ENCODE peak calls at places on chromosome 13, in four cellular contexts. R, M, C and T are unnamed samples.

GRCh38 chr13:105762096-105762495 is 773.4 kb downstream of the EFNB2 start:
- ATAC-seq in R (no peak), M (no peak), C (no peak), T (no peak)

GRCh38 chr13:23902975-23903905 is 5.9 kb upstream of the C1QTNF9B start:
- ATAC-seq in R (peak), M (peak), C (no peak), T (no peak)

GRCh38 chr13:94303644-94304174 is 175.8 kb downstream of the DCT start:
- ATAC-seq in R (no peak), M (no peak), C (no peak), T (no peak)

GRCh38 chr13:43963726-43964125 is 84.0 kb downstream of the LACC1 start:
- ATAC-seq in R (peak), M (no peak), C (no peak), T (no peak)

GRCh38 chr13:112752711-112753541 is 63.1 kb downstream of the ATP11A start:
- ATAC-seq in R (peak), M (peak), C (peak), T (no peak)

GRCh38 chr13:43766766-43767165 is 20.0 kb downstream of the ENOX1 start:
- ATAC-seq in R (peak), M (peak), C (no peak), T (peak)

GRCh38 chr13:30456290-30456689 is 9.4 kb downstream of the HMGB1 start:
- ATAC-seq in R (no peak), M (no peak), C (no peak), T (peak)

GRCh38 chr13:113646921-113647340 is 11.1 kb downstream of the ATP4B start:
- ATAC-seq in R (peak), M (peak), C (peak), T (peak)

GRCh38 chr13:73730014-73730413 is 404.2 kb downstream of the KLF12 start:
- ATAC-seq in R (no peak), M (no peak), C (no peak), T (no peak)

GRCh38 chr13:111363591-111363990 is 43.1 kb downstream of the TEX29 start:
- ATAC-seq in R (no peak), M (no peak), C (no peak), T (no peak)

GRCh38 chr13:42418184-42418583 is 146.2 kb downstream of the AKAP11 start:
- ATAC-seq in R (no peak), M (no peak), C (no peak), T (no peak)

GRCh38 chr13:28402057-28402381 is 92.9 kb downstream of the FLT1 start:
- ATAC-seq in R (no peak), M (no peak), C (no peak), T (no peak)

GRCh38 chr13:108508263-108508662 is 121.1 kb upstream of the MYO16 start:
- ATAC-seq in R (no peak), M (no peak), C (no peak), T (no peak)
- TF ChIP-seq CTCF in R (peak), M (peak), C (no peak), T (no peak)

GRCh38 chr13:58795715-58796114 is 1164.2 kb downstream of the PCDH17 start:
- ATAC-seq in R (no peak), M (no peak), C (no peak), T (no peak)

DNA sequence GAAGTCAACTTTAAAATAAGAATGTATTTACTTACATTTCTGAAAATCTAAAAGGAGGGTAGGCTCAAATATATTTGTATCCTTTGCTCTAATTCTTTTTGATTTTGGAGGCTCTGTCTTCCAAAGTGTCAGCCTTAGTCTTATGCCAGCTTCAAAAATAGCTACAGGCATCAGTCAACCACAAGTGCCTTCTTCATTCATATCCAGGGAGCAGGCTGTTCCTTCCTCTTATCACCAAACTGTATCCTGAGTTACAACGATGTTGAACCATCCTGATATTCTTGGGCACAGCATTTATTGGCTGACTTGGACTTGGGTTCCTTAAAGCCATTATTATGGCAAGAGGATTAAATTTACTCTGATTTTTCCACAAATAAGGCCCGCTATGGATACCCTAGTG is 1161.3 kb downstream of the PCDH17 start:
- ATAC-seq in R (peak), M (no peak), C (no peak), T (no peak)
- TF ChIP-seq CTCF in R (no peak), M (no peak), C (no peak), T (no peak)

GRCh38 chr13:27379694-27380596 is 44.5 kb upstream of the GTF3A start:
- ATAC-seq in R (peak), M (peak), C (peak), T (no peak)

GRCh38 chr13:27381601-27382000 is 42.8 kb upstream of the GTF3A start:
- ATAC-seq in R (no peak), M (no peak), C (no peak), T (no peak)

GRCh38 chr13:27379126-27379525 is 45.3 kb upstream of the GTF3A start:
- ATAC-seq in R (no peak), M (no peak), C (no peak), T (no peak)

GRCh38 chr13:27384285-27384684 is 40.1 kb upstream of the GTF3A start:
- ATAC-seq in R (no peak), M (no peak), C (no peak), T (no peak)

GRCh38 chr13:27383104-27383921 is 41.1 kb upstream of the GTF3A start:
- ATAC-seq in R (no peak), M (no peak), C (no peak), T (no peak)
- TF ChIP-seq CTCF in R (no peak), M (no peak), C (no peak), T (no peak)

GRCh38 chr13:51814825-51815650 is 11.1 kb upstream of the DHRS12 start:
- ATAC-seq in R (peak), M (peak), C (peak), T (peak)
- TF ChIP-seq CTCF in R (peak), M (peak), C (peak), T (peak)

GRCh38 chr13:50267917-50268316 is 252.7 kb downstream of the KCNRG start:
- ATAC-seq in R (no peak), M (peak), C (no peak), T (no peak)

GRCh38 chr13:50274181-50274580 is 258.9 kb downstream of the KCNRG start:
- ATAC-seq in R (no peak), M (no peak), C (no peak), T (no peak)

GRCh38 chr13:50268500-50268899 is 253.3 kb downstream of the KCNRG start:
- ATAC-seq in R (no peak), M (no peak), C (no peak), T (no peak)
- TF ChIP-seq CTCF in R (no peak), M (no peak), C (no peak), T (peak)

GRCh38 chr13:36359301-36359950 is 13.2 kb upstream of the SPART start:
- ATAC-seq in R (no peak), M (no peak), C (no peak), T (no peak)
- TF ChIP-seq CTCF in R (no peak), M (no peak), C (no peak), T (no peak)

GRCh38 chr13:20506676-20507075 is 19.0 kb downstream of the CRYL1 start:
- ATAC-seq in R (no peak), M (no peak), C (no peak), T (no peak)

GRCh38 chr13:20514866-20515265 is 10.8 kb downstream of the CRYL1 start:
- ATAC-seq in R (no peak), M (no peak), C (no peak), T (no peak)

GRCh38 chr13:20512042-20512683 is 13.5 kb downstream of the CRYL1 start:
- ATAC-seq in R (no peak), M (no peak), C (no peak), T (no peak)
- TF ChIP-seq CTCF in R (no peak), M (no peak), C (no peak), T (no peak)